ENCODE peak calls at places on chromosome 2, in four cellular contexts. S, M, W and N are unnamed samples.

GRCh38 chr2:241218131-241219029 is 29.9 kb downstream of the ANO7 start:
- DNase-seq in W (peak), M (peak), S (no peak), N (peak)

GRCh38 chr2:218811382-218811781 is 20.2 kb downstream of the PRKAG3 start:
- DNase-seq in M (peak), S (no peak), W (peak), N (no peak)

GRCh38 chr2:166343467-166343866 is 32.3 kb downstream of the SCN9A start:
- DNase-seq in W (no peak), M (no peak), S (no peak), N (no peak)

GRCh38 chr2:227456772-227457171 is 15.2 kb upstream of the AGFG1 start:
- DNase-seq in M (no peak), W (peak), S (no peak), N (no peak)

GRCh38 chr2:240310645-240311044 is 124.8 kb upstream of the GPC1 start:
- DNase-seq in M (no peak), S (no peak), W (no peak), N (no peak)

GRCh38 chr2:84856785-84857184 is 24.1 kb downstream of the TRABD2A start:
- DNase-seq in W (no peak), M (no peak), S (no peak), N (no peak)

GRCh38 chr2:42045956-42046748 is 1.7 kb upstream of the PKDCC start:
- DNase-seq in M (peak), W (no peak), S (no peak), N (no peak)

GRCh38 chr2:18611604-18612003 is 22.2 kb upstream of the NT5C1B start:
- DNase-seq in M (no peak), W (no peak), S (no peak), N (no peak)

GRCh38 chr2:240069846-240070245 is 16.5 kb upstream of the OR6B3 start:
- DNase-seq in W (no peak), M (no peak), S (no peak), N (no peak)

GRCh38 chr2:144535300-144535699 is 15.4 kb upstream of the ZEB2 start:
- DNase-seq in M (no peak), S (no peak), W (no peak), N (no peak)

GRCh38 chr2:66729391-66729790 is 294.5 kb downstream of the MEIS1 start:
- DNase-seq in S (no peak), M (peak), W (peak), N (no peak)

GRCh38 chr2:100603945-100604633 is 41.3 kb downstream of the PDCL3 start:
- DNase-seq in M (no peak), S (no peak), W (peak), N (peak)